ENCODE peak calls at places on chromosomes 6 and 20, in nine cellular contexts. F, C, W, E, O, P, T, B and R are unnamed samples.

GRCh38 chr6:1363729-1364572 is 25.4 kb upstream of the FOXF2 start:
- DNase-seq in E (no peak), F (no peak), C (no peak), O (no peak), B (no peak), T (no peak), P (no peak), W (no peak), R (no peak)

GRCh38 chr6:44674226-44675155 is 287.0 kb downstream of the CDC5L start:
- DNase-seq in W (no peak), C (no peak), T (no peak), F (no peak), B (no peak), E (no peak), P (no peak), O (no peak), R (no peak)

GRCh38 chr6:18307006-18307405 is 42.7 kb upstream of the DEK start:
- DNase-seq in W (no peak), T (no peak), F (no peak), O (no peak), E (no peak), B (peak; percentile 5), C (no peak), P (no peak), R (no peak)

GRCh38 chr6:89009624-89010059 is 46.2 kb upstream of the RNGTT start:
- DNase-seq in T (no peak), O (no peak), W (no peak), B (no peak), E (no peak), F (no peak), C (peak; percentile 56), P (no peak), R (no peak)

GRCh38 chr20:57953638-57954037 is 243.8 kb upstream of the PMEPA1 start:
- DNase-seq in F (no peak), C (no peak), E (no peak), P (no peak), O (no peak), T (no peak), W (no peak), B (no peak), R (no peak)

GRCh38 chr6:13292774-13293173 is 35.6 kb downstream of the TBC1D7 start:
- DNase-seq in W (no peak), E (no peak), P (no peak), C (no peak), B (no peak), T (no peak), O (no peak), F (no peak), R (no peak)

GRCh38 chr6:31651602-31652191 is 764 bp downstream of the BAG6 start:
- DNase-seq in B (peak; percentile 85), O (no peak), C (no peak), T (peak; percentile 80), E (no peak), W (no peak), P (peak; percentile 84), F (peak; percentile 51), R (peak; percentile 96)

GRCh38 chr20:43840382-43841070 is 74.1 kb upstream of the TOX2 start:
- DNase-seq in E (no peak), T (peak; percentile 71), W (no peak), F (peak; percentile 29), O (no peak), B (no peak), P (no peak), C (peak; percentile 44), R (no peak)

GRCh38 chr6:53795702-53796450 is 1.1 kb downstream of the LRRC1 start:
- DNase-seq in P (peak; percentile 22), O (peak; percentile 70), F (peak; percentile 36), B (peak; percentile 56), T (peak; percentile 30), C (no peak), E (peak; percentile 85), W (peak; percentile 42), R (no peak)

GRCh38 chr6:37673436-37673835 is 24.2 kb downstream of the MDGA1 start:
- DNase-seq in T (no peak), C (peak; percentile 75), W (no peak), F (no peak), E (no peak), P (no peak), B (no peak), O (no peak), R (no peak)

GRCh38 chr20:38498909-38499308 is 26.3 kb downstream of the RALGAPB start:
- DNase-seq in E (no peak), T (no peak), W (no peak), C (no peak), B (no peak), O (no peak), P (no peak), F (no peak), R (no peak)

GRCh38 chr20:5691918-5692618 is 58.1 kb upstream of the SHLD1 start:
- DNase-seq in F (peak; percentile 39), O (no peak), B (no peak), C (no peak), P (no peak), T (no peak), E (peak; percentile 88), W (no peak), R (no peak)

GRCh38 chr20:53001502-53002301 is 29.5 kb downstream of the TSHZ2 start:
- DNase-seq in W (no peak), O (no peak), F (peak; percentile 64), P (no peak), E (no peak), T (no peak), B (no peak), C (no peak), R (peak; percentile 37)

GRCh38 chr6:168095171-168095691 is 16.2 kb upstream of the FRMD1 start:
- DNase-seq in B (no peak), T (no peak), F (no peak), O (peak; percentile 37), W (no peak), P (no peak), C (no peak), E (peak; percentile 65), R (no peak)

GRCh38 chr6:134722996-134723871 is 226.7 kb downstream of the ALDH8A1 start:
- DNase-seq in W (no peak), E (no peak), T (peak; percentile 39), B (no peak), F (no peak), C (peak; percentile 20), O (no peak), P (no peak), R (no peak)

GRCh38 chr6:28357036-28357435 is 7.3 kb downstream of the ZKSCAN3 start:
- DNase-seq in E (no peak), P (no peak), W (no peak), O (no peak), B (no peak), F (no peak), T (no peak), C (no peak), R (no peak)

GRCh38 chr20:36833275-36834020 is 42.5 kb upstream of the TLDC2 start:
- DNase-seq in F (no peak), P (no peak), O (peak; percentile 75), E (no peak), W (no peak), B (no peak), C (no peak), T (no peak), R (no peak)
- H3K4me1 ChIP-seq in F (peaks cover 11% of the 10 kb centered on the region), P (peaks cover 88% of the 10 kb centered on the region), O (peaks cover 28% of the 10 kb centered on the region), E (peaks cover 16% of the 10 kb centered on the region), W (no peaks in the 10 kb centered on the region), B (peaks cover 14% of the 10 kb centered on the region), C (peaks cover 9% of the 10 kb centered on the region), T (peaks cover 7% of the 10 kb centered on the region), R (peaks cover 89% of the 10 kb centered on the region)

GRCh38 chr20:3739926-3740599 is 7.6 kb downstream of the HSPA12B start:
- DNase-seq in F (no peak), W (no peak), O (peak; percentile 32), C (no peak), E (no peak), P (no peak), T (no peak), B (no peak), R (no peak)
- H3K4me1 ChIP-seq in F (no peaks in the 10 kb centered on the region), W (no peaks in the 10 kb centered on the region), O (no peaks in the 10 kb centered on the region), C (peaks cover 2% of the 10 kb centered on the region), E (peaks cover 10% of the 10 kb centered on the region), P (peaks cover 85% of the 10 kb centered on the region), T (no peaks in the 10 kb centered on the region), B (no peaks in the 10 kb centered on the region), R (peaks cover 51% of the 10 kb centered on the region)

GRCh38 chr6:7114744-7115451 is 7.1 kb downstream of the RREB1 start:
- DNase-seq in C (no peak), F (no peak), B (no peak), P (no peak), O (no peak), W (no peak), T (no peak), E (no peak), R (no peak)
- H3K4me1 ChIP-seq in C (peaks cover 3% of the 10 kb centered on the region), F (peaks cover 9% of the 10 kb centered on the region), B (peaks cover 50% of the 10 kb centered on the region), P (peaks cover 88% of the 10 kb centered on the region), O (peaks cover 18% of the 10 kb centered on the region), W (peaks cover 8% of the 10 kb centered on the region), T (peaks cover 31% of the 10 kb centered on the region), E (peaks cover 43% of the 10 kb centered on the region), R (peaks cover 48% of the 10 kb centered on the region)

GRCh38 chr6:159790149-159790946 is at the start of gene MRPL18:
- DNase-seq in E (peak; percentile 96), F (peak; percentile 90), P (peak; percentile 95), W (peak; percentile 94), O (peak; percentile 97), B (peak; percentile 97), C (peak; percentile 94), T (peak; percentile 91), R (peak; percentile 99)

GRCh38 chr6:159788757-159789376 is 535 bp downstream of the TCP1 start:
- DNase-seq in T (peak; percentile 50), O (peak; percentile 76), E (peak; percentile 91), P (peak; percentile 17), W (peak; percentile 57), F (peak; percentile 15), B (peak; percentile 79), C (peak; percentile 32), R (no peak)

GRCh38 chr6:159788276-159788675 is 1.1 kb downstream of the TCP1 start:
- DNase-seq in E (no peak), C (no peak), B (no peak), F (peak; percentile 21), O (no peak), P (no peak), T (no peak), W (no peak), R (no peak)

GRCh38 chr6:159790947-159791598 is 806 bp downstream of the MRPL18 start:
- DNase-seq in C (no peak), E (peak; percentile 77), W (peak; percentile 28), P (no peak), T (no peak), B (peak; percentile 3), F (no peak), O (no peak), R (no peak)

DNA sequence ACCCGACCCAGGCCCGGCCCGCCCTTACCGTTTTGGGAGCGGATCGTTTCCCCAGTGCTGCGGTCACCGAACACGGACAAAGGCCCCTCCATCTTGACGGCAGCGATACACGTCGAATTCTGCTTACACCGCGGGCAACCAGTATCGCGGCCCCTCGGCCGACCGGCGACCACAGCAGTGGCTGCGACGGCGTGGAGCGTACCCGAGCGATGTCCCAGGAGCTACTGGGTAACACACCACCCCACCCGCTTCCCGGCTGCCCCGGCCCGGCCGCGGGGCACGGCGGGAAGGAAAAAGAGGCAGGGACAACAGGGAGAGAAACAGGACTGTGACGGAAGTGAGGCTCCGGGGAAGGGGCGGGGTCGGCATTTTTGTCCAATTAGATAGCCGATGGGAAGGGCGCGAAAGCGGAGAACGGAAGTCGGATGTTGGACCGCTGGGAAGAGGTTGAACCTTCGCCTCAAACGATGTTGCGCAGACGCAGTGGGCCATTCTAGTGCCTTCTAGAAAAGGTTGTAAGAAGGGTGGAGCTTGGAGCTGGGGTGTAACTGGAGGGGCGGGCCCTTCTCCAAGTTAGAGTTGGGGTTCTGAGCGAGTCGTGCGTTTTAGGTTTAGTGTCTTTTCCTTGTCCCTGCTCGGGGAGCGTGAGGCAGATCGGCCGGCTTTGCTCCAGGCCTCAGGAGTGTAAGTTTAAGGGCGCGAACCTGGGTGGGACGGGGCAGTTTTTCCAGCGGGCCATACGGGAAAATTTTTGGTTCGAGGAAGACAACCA is at the start of gene TCP1:
- DNase-seq in F (peak; percentile 97), P (peak; percentile 100), T (peak; percentile 97), O (peak; percentile 99), C (peak; percentile 98), W (peak; percentile 99), E (peak; percentile 99), B (peak; percentile 100), R (peak; percentile 100)
- H3K4me1 ChIP-seq in F (peaks cover 4% of the 10 kb centered on the region), P (peaks cover 45% of the 10 kb centered on the region), T (peaks cover 22% of the 10 kb centered on the region), O (peaks cover 8% of the 10 kb centered on the region), C (no peaks in the 10 kb centered on the region), W (peaks cover 20% of the 10 kb centered on the region), E (peaks cover 28% of the 10 kb centered on the region), B (peaks cover 17% of the 10 kb centered on the region), R (peaks cover 80% of the 10 kb centered on the region)